ENCODE peak calls at places on chromosome 22, in nine cellular contexts. J is NCI-H345; I is iris pigment epithelial cell; L is GF-D8; B is GM23338; N is activated effector memory CD4-positive, alpha-beta T cell treated with anti-CD3 and anti-CD28 coated beads, Interleukin-2, amount 50 U/mL, for 16 hours; O is activated T-cell treated with anti-CD3 and anti-CD28 coated beads, Interleukin-2, amount 50 U/mL, for 24 hours; E is AG04450; Z is stimulated activated CD4-positive, alpha-beta T cell treated with anti-CD3 and anti-CD28 coated beads, Interleukin-12 subunit alpha, Interleukin-12 subunit beta, amount 100 ng/mL, for 48 hours. M is an unnamed sample.

GRCh38 chr22:38862375-38863329 is 9.4 kb downstream of the CBX6 start:
- DNase-seq in J (no peak), I (no peak), L (no peak), B (peak; percentile 59), N (peak; percentile 63), O (peak; percentile 41), E (no peak), Z (no peak), M (no peak)

GRCh38 chr22:38435010-38435409 is 20.0 kb downstream of the KCNJ4 start:
- DNase-seq in J (no peak), I (no peak), L (no peak), B (peak; percentile 65), N (no peak), O (no peak), E (no peak), Z (no peak), M (peak; percentile 20)

GRCh38 chr22:37616205-37617083 is 7.8 kb downstream of the GGA1 start:
- DNase-seq in J (no peak), I (no peak), L (no peak), B (no peak), N (no peak), O (no peak), E (no peak), Z (no peak), M (no peak)

GRCh38 chr22:47569389-47570299 is 807.2 kb downstream of the TBC1D22A start:
- DNase-seq in J (no peak), I (no peak), L (no peak), B (no peak), N (no peak), O (no peak), E (no peak), Z (no peak), M (no peak)

GRCh38 chr22:25774575-25775026 is 32.6 kb downstream of the MYO18B start:
- DNase-seq in J (peak; percentile 10), I (no peak), L (no peak), B (peak; percentile 82), N (no peak), O (no peak), E (no peak), Z (no peak), M (no peak)

GRCh38 chr22:25655536-25655935 is 86.5 kb upstream of the MYO18B start:
- DNase-seq in J (no peak), I (no peak), L (no peak), B (no peak), N (no peak), O (no peak), E (no peak), Z (no peak), M (no peak)

GRCh38 chr22:39530136-39530535 is 2.4 kb downstream of the RPS19BP1 start:
- DNase-seq in J (no peak), I (no peak), L (no peak), B (no peak), N (no peak), O (no peak), E (no peak), Z (no peak), M (no peak)

GRCh38 chr22:30637701-30638114 is 2.1 kb downstream of the SLC35E4 start:
- DNase-seq in J (no peak), I (no peak), L (no peak), B (no peak), N (no peak), O (no peak), E (no peak), Z (no peak), M (no peak)

GRCh38 chr22:37514526-37515051 is 4.6 kb downstream of the CARD10 start:
- DNase-seq in J (peak; percentile 25), I (no peak), L (no peak), B (no peak), N (no peak), O (no peak), E (no peak), Z (no peak), M (no peak)

GRCh38 chr22:20225693-20225966 is 42.5 kb downstream of the RTN4R start:
- DNase-seq in J (no peak), I (no peak), L (no peak), B (no peak), N (no peak), O (no peak), E (no peak), Z (no peak), M (no peak)

GRCh38 chr22:45397806-45398205 is 15.6 kb downstream of the SMC1B start:
- DNase-seq in J (no peak), I (no peak), L (no peak), B (no peak), N (no peak), O (no peak), E (no peak), Z (no peak), M (no peak)

GRCh38 chr22:32904044-32904443 is 102.5 kb downstream of the TIMP3 start:
- DNase-seq in J (no peak), I (peak; percentile 34), L (no peak), B (peak; percentile 83), N (no peak), O (no peak), E (no peak), Z (peak; percentile 8), M (peak; percentile 49)

GRCh38 chr22:41382098-41382578 is 396 bp downstream of the TEF start:
- DNase-seq in J (peak; percentile 24), I (peak; percentile 20), L (no peak), B (peak; percentile 73), N (peak; percentile 85), O (peak; percentile 83), E (no peak), Z (peak; percentile 49), M (peak; percentile 46)

GRCh38 chr22:49525776-49526535 is 301.7 kb downstream of the BRD1 start:
- DNase-seq in J (no peak), I (no peak), L (no peak), B (no peak), N (no peak), O (no peak), E (no peak), Z (no peak), M (peak; percentile 94)

GRCh38 chr22:46050916-46051614 is 74.1 kb upstream of the WNT7B start:
- DNase-seq in J (no peak), I (no peak), L (no peak), B (no peak), N (peak; percentile 55), O (no peak), E (no peak), Z (no peak), M (no peak)

GRCh38 chr22:24441406-24442351 is 14.3 kb downstream of the ADORA2A start:
- DNase-seq in J (no peak), I (no peak), L (no peak), B (no peak), N (peak; percentile 37), O (no peak), E (no peak), Z (no peak), M (no peak)

GRCh38 chr22:24304067-24304675 is 33.5 kb downstream of the SPECC1L start:
- DNase-seq in J (peak; percentile 50), I (no peak), L (peak; percentile 17), B (no peak), N (no peak), O (no peak), E (no peak), Z (no peak), M (no peak)

GRCh38 chr22:21964918-21965484 is 12.4 kb upstream of the PPM1F start:
- DNase-seq in J (no peak), I (no peak), L (no peak), B (no peak), N (no peak), O (no peak), E (no peak), Z (no peak), M (no peak)

GRCh38 chr22:49464024-49464423 is 363.6 kb downstream of the BRD1 start:
- DNase-seq in J (peak; percentile 75), I (no peak), L (no peak), B (no peak), N (no peak), O (no peak), E (no peak), Z (no peak), M (no peak)

GRCh38 chr22:30457964-30458363 is 13.9 kb downstream of the SEC14L3 start:
- DNase-seq in J (no peak), I (no peak), L (no peak), B (no peak), N (no peak), O (no peak), E (no peak), Z (no peak), M (no peak)

GRCh38 chr22:43433451-43433850 is 21.6 kb downstream of the MPPED1 start:
- DNase-seq in J (no peak), I (no peak), L (no peak), B (no peak), N (no peak), O (no peak), E (no peak), Z (no peak), M (no peak)

GRCh38 chr22:41818596-41818995 is 14.3 kb upstream of the SREBF2 start:
- DNase-seq in J (no peak), I (no peak), L (no peak), B (no peak), N (no peak), O (no peak), E (no peak), Z (no peak), M (no peak)

GRCh38 chr22:20514658-20515406 is 7.4 kb downstream of the MED15 start:
- DNase-seq in J (no peak), I (peak; percentile 93), L (no peak), B (no peak), N (no peak), O (no peak), E (peak; percentile 63), Z (no peak), M (no peak)

GRCh38 chr22:19210188-19210587 is 31.7 kb upstream of the SLC25A1 start:
- DNase-seq in J (no peak), I (no peak), L (no peak), B (no peak), N (no peak), O (no peak), E (no peak), Z (no peak), M (no peak)

GRCh38 chr22:36923458-36923784 is 10.0 kb downstream of the CSF2RB start:
- DNase-seq in J (no peak), I (no peak), L (peak; percentile 82), B (no peak), N (no peak), O (no peak), E (no peak), Z (no peak), M (no peak)

GRCh38 chr22:44882226-44882905 is 127.4 kb downstream of the PHF21B start:
- DNase-seq in J (no peak), I (no peak), L (no peak), B (peak; percentile 39), N (peak; percentile 38), O (no peak), E (no peak), Z (no peak), M (no peak)

GRCh38 chr22:24506802-24507438 is 11.8 kb downstream of the UPB1 start:
- DNase-seq in J (peak; percentile 54), I (peak; percentile 44), L (no peak), B (peak; percentile 34), N (no peak), O (no peak), E (no peak), Z (no peak), M (no peak)

GRCh38 chr22:32375678-32376450 is 18.2 kb downstream of the RFPL3 start:
- DNase-seq in J (no peak), I (no peak), L (no peak), B (no peak), N (no peak), O (no peak), E (no peak), Z (no peak), M (no peak)

GRCh38 chr22:26362471-26362870 is 66.6 kb upstream of the ASPHD2 start:
- DNase-seq in J (no peak), I (no peak), L (no peak), B (no peak), N (no peak), O (no peak), E (no peak), Z (no peak), M (no peak)

GRCh38 chr22:44454113-44454769 is 43.8 kb downstream of the RTL6 start:
- DNase-seq in J (no peak), I (no peak), L (no peak), B (no peak), N (peak; percentile 44), O (no peak), E (no peak), Z (no peak), M (no peak)

GRCh38 chr22:26479043-26479791 is 4.4 kb downstream of the HPS4 start:
- DNase-seq in J (no peak), I (no peak), L (no peak), B (no peak), N (no peak), O (no peak), E (no peak), Z (no peak), M (peak; percentile 92)